ENCODE peak calls at places on chromosome 2, in nine cellular contexts. One of them, this sample, is unnamed.

GRCh38 chr2:128573116-128573515 is 254.4 kb upstream of the HS6ST1 start:
- DNase-seq in transverse colon: no peak
- DNase-seq in endothelial cell of umbilical vein: no peak
- DNase-seq in bronchial epithelial cell: no peak
- DNase-seq in epithelial cell of esophagus: no peak
- DNase-seq in adrenal gland: no peak
- DNase-seq in fibroblast of lung: no peak
- DNase-seq in fibroblast of mammary gland: no peak
- DNase-seq in right lobe of liver: no peak
- DNase-seq in this sample: no peak

GRCh38 chr2:70934981-70935380 is 719 bp upstream of the ATP6V1B1 start:
- DNase-seq in transverse colon: no peak
- DNase-seq in endothelial cell of umbilical vein: no peak
- DNase-seq in bronchial epithelial cell: no peak
- DNase-seq in epithelial cell of esophagus: no peak
- DNase-seq in adrenal gland: no peak
- DNase-seq in fibroblast of lung: no peak
- DNase-seq in fibroblast of mammary gland: no peak
- DNase-seq in right lobe of liver: no peak
- DNase-seq in this sample: no peak

GRCh38 chr2:231388725-231389346 is 6.7 kb upstream of the B3GNT7 start:
- DNase-seq in transverse colon: no peak
- DNase-seq in endothelial cell of umbilical vein: no peak
- DNase-seq in bronchial epithelial cell: no peak
- DNase-seq in epithelial cell of esophagus: no peak
- DNase-seq in adrenal gland: no peak
- DNase-seq in fibroblast of lung: no peak
- DNase-seq in fibroblast of mammary gland: no peak
- DNase-seq in right lobe of liver: no peak
- DNase-seq in this sample: no peak

GRCh38 chr2:52779446-52779845 is 988.2 kb upstream of the CHAC2 start:
- DNase-seq in transverse colon: no peak
- DNase-seq in endothelial cell of umbilical vein: no peak
- DNase-seq in bronchial epithelial cell: no peak
- DNase-seq in epithelial cell of esophagus: no peak
- DNase-seq in adrenal gland: no peak
- DNase-seq in fibroblast of lung: no peak
- DNase-seq in fibroblast of mammary gland: no peak
- DNase-seq in right lobe of liver: no peak
- DNase-seq in this sample: no peak

GRCh38 chr2:234425923-234426603 is 70.8 kb downstream of the ARL4C start:
- DNase-seq in transverse colon: peak; percentile 77
- DNase-seq in endothelial cell of umbilical vein: no peak
- DNase-seq in bronchial epithelial cell: no peak
- DNase-seq in epithelial cell of esophagus: no peak
- DNase-seq in adrenal gland: no peak
- DNase-seq in fibroblast of lung: no peak
- DNase-seq in fibroblast of mammary gland: no peak
- DNase-seq in right lobe of liver: no peak
- DNase-seq in this sample: peak; percentile 55

GRCh38 chr2:27990030-27990590 is 99.6 kb downstream of the BABAM2 start:
- DNase-seq in transverse colon: no peak
- DNase-seq in endothelial cell of umbilical vein: peak; percentile 7
- DNase-seq in bronchial epithelial cell: no peak
- DNase-seq in epithelial cell of esophagus: no peak
- DNase-seq in adrenal gland: no peak
- DNase-seq in fibroblast of lung: no peak
- DNase-seq in fibroblast of mammary gland: peak; percentile 25
- DNase-seq in right lobe of liver: no peak
- DNase-seq in this sample: peak; percentile 43

GRCh38 chr2:45964226-45964841 is 312.9 kb downstream of the PRKCE start:
- DNase-seq in transverse colon: peak; percentile 94
- DNase-seq in endothelial cell of umbilical vein: peak; percentile 95
- DNase-seq in bronchial epithelial cell: peak; percentile 98
- DNase-seq in epithelial cell of esophagus: peak; percentile 99
- DNase-seq in adrenal gland: peak; percentile 88
- DNase-seq in fibroblast of lung: peak; percentile 86
- DNase-seq in fibroblast of mammary gland: peak; percentile 94
- DNase-seq in right lobe of liver: peak; percentile 64
- DNase-seq in this sample: peak; percentile 94

GRCh38 chr2:96340493-96341414 is 5.2 kb downstream of the NCAPH start:
- DNase-seq in transverse colon: no peak
- DNase-seq in endothelial cell of umbilical vein: no peak
- DNase-seq in bronchial epithelial cell: no peak
- DNase-seq in epithelial cell of esophagus: no peak
- DNase-seq in adrenal gland: no peak
- DNase-seq in fibroblast of lung: no peak
- DNase-seq in fibroblast of mammary gland: peak; percentile 64
- DNase-seq in right lobe of liver: no peak
- DNase-seq in this sample: no peak

GRCh38 chr2:168718622-168719021 is 83.8 kb upstream of the NOSTRIN start:
- DNase-seq in transverse colon: no peak
- DNase-seq in endothelial cell of umbilical vein: no peak
- DNase-seq in bronchial epithelial cell: peak; percentile 94
- DNase-seq in epithelial cell of esophagus: peak; percentile 93
- DNase-seq in adrenal gland: no peak
- DNase-seq in fibroblast of lung: no peak
- DNase-seq in fibroblast of mammary gland: no peak
- DNase-seq in right lobe of liver: no peak
- DNase-seq in this sample: no peak

GRCh38 chr2:222561817-222562424 is 94.0 kb downstream of the FARSB start:
- DNase-seq in transverse colon: peak; percentile 50
- DNase-seq in endothelial cell of umbilical vein: peak; percentile 60
- DNase-seq in bronchial epithelial cell: peak; percentile 55
- DNase-seq in epithelial cell of esophagus: peak; percentile 59
- DNase-seq in adrenal gland: peak; percentile 68
- DNase-seq in fibroblast of lung: peak; percentile 72
- DNase-seq in fibroblast of mammary gland: peak; percentile 54
- DNase-seq in right lobe of liver: no peak
- DNase-seq in this sample: peak; percentile 76

GRCh38 chr2:45651415-45652089 is at the start of gene PRKCE:
- DNase-seq in transverse colon: peak; percentile 68
- DNase-seq in endothelial cell of umbilical vein: peak; percentile 50
- DNase-seq in bronchial epithelial cell: no peak
- DNase-seq in epithelial cell of esophagus: peak; percentile 29
- DNase-seq in adrenal gland: peak; percentile 75
- DNase-seq in fibroblast of lung: peak; percentile 59
- DNase-seq in fibroblast of mammary gland: peak; percentile 50
- DNase-seq in right lobe of liver: peak; percentile 78
- DNase-seq in this sample: peak; percentile 60

GRCh38 chr2:44120428-44120827 is 48.2 kb upstream of the PPM1B start:
- DNase-seq in transverse colon: no peak
- DNase-seq in endothelial cell of umbilical vein: no peak
- DNase-seq in bronchial epithelial cell: peak; percentile 83
- DNase-seq in epithelial cell of esophagus: peak; percentile 75
- DNase-seq in adrenal gland: no peak
- DNase-seq in fibroblast of lung: peak; percentile 88
- DNase-seq in fibroblast of mammary gland: peak; percentile 91
- DNase-seq in right lobe of liver: no peak
- DNase-seq in this sample: no peak

GRCh38 chr2:30144260-30144659 is 2.5 kb upstream of the YPEL5 start:
- DNase-seq in transverse colon: no peak
- DNase-seq in endothelial cell of umbilical vein: no peak
- DNase-seq in bronchial epithelial cell: no peak
- DNase-seq in epithelial cell of esophagus: no peak
- DNase-seq in adrenal gland: no peak
- DNase-seq in fibroblast of lung: no peak
- DNase-seq in fibroblast of mammary gland: no peak
- DNase-seq in right lobe of liver: no peak
- DNase-seq in this sample: no peak

GRCh38 chr2:127097471-127097765 is 9.5 kb downstream of the BIN1 start:
- DNase-seq in transverse colon: no peak
- DNase-seq in endothelial cell of umbilical vein: no peak
- DNase-seq in bronchial epithelial cell: no peak
- DNase-seq in epithelial cell of esophagus: no peak
- DNase-seq in adrenal gland: no peak
- DNase-seq in fibroblast of lung: no peak
- DNase-seq in fibroblast of mammary gland: no peak
- DNase-seq in right lobe of liver: no peak
- DNase-seq in this sample: peak; percentile 37

GRCh38 chr2:77268626-77269025 is 253.6 kb downstream of the LRRTM4 start:
- DNase-seq in transverse colon: no peak
- DNase-seq in endothelial cell of umbilical vein: no peak
- DNase-seq in bronchial epithelial cell: no peak
- DNase-seq in epithelial cell of esophagus: no peak
- DNase-seq in adrenal gland: no peak
- DNase-seq in fibroblast of lung: peak; percentile 3
- DNase-seq in fibroblast of mammary gland: no peak
- DNase-seq in right lobe of liver: no peak
- DNase-seq in this sample: no peak

GRCh38 chr2:106065983-106066826 is 127.9 kb downstream of the UXS1 start:
- DNase-seq in transverse colon: no peak
- DNase-seq in endothelial cell of umbilical vein: no peak
- DNase-seq in bronchial epithelial cell: no peak
- DNase-seq in epithelial cell of esophagus: no peak
- DNase-seq in adrenal gland: no peak
- DNase-seq in fibroblast of lung: no peak
- DNase-seq in fibroblast of mammary gland: no peak
- DNase-seq in right lobe of liver: no peak
- DNase-seq in this sample: no peak

GRCh38 chr2:106061971-106062370 is 132.1 kb downstream of the UXS1 start:
- DNase-seq in transverse colon: no peak
- DNase-seq in endothelial cell of umbilical vein: no peak
- DNase-seq in bronchial epithelial cell: no peak
- DNase-seq in epithelial cell of esophagus: no peak
- DNase-seq in adrenal gland: no peak
- DNase-seq in fibroblast of lung: no peak
- DNase-seq in fibroblast of mammary gland: no peak
- DNase-seq in right lobe of liver: no peak
- DNase-seq in this sample: no peak

GRCh38 chr2:106068415-106068814 is 125.7 kb downstream of the UXS1 start:
- DNase-seq in transverse colon: no peak
- DNase-seq in endothelial cell of umbilical vein: no peak
- DNase-seq in bronchial epithelial cell: no peak
- DNase-seq in epithelial cell of esophagus: no peak
- DNase-seq in adrenal gland: no peak
- DNase-seq in fibroblast of lung: peak; percentile 28
- DNase-seq in fibroblast of mammary gland: no peak
- DNase-seq in right lobe of liver: no peak
- DNase-seq in this sample: no peak

GRCh38 chr2:106062627-106063026 is 131.5 kb downstream of the UXS1 start:
- DNase-seq in transverse colon: no peak
- DNase-seq in endothelial cell of umbilical vein: no peak
- DNase-seq in bronchial epithelial cell: no peak
- DNase-seq in epithelial cell of esophagus: no peak
- DNase-seq in adrenal gland: no peak
- DNase-seq in fibroblast of lung: no peak
- DNase-seq in fibroblast of mammary gland: peak; percentile 41
- DNase-seq in right lobe of liver: no peak
- DNase-seq in this sample: no peak

GRCh38 chr2:106065268-106065982 is 128.7 kb downstream of the UXS1 start:
- DNase-seq in transverse colon: no peak
- DNase-seq in endothelial cell of umbilical vein: no peak
- DNase-seq in bronchial epithelial cell: no peak
- DNase-seq in epithelial cell of esophagus: no peak
- DNase-seq in adrenal gland: no peak
- DNase-seq in fibroblast of lung: no peak
- DNase-seq in fibroblast of mammary gland: no peak
- DNase-seq in right lobe of liver: no peak
- DNase-seq in this sample: no peak
- H3K4me3 ChIP-seq in transverse colon: peak overlapping the region; percentile 36
- H3K4me3 ChIP-seq in endothelial cell of umbilical vein: no peak overlapping the region
- H3K4me3 ChIP-seq in bronchial epithelial cell: no peak overlapping the region
- H3K4me3 ChIP-seq in epithelial cell of esophagus: no peak overlapping the region
- H3K4me3 ChIP-seq in adrenal gland: no peak overlapping the region
- H3K4me3 ChIP-seq in fibroblast of lung: no peak overlapping the region
- H3K4me3 ChIP-seq in fibroblast of mammary gland: no peak overlapping the region
- H3K4me3 ChIP-seq in right lobe of liver: peak overlapping the region; percentile 43
- H3K4me3 ChIP-seq in this sample: no peak overlapping the region

DNA sequence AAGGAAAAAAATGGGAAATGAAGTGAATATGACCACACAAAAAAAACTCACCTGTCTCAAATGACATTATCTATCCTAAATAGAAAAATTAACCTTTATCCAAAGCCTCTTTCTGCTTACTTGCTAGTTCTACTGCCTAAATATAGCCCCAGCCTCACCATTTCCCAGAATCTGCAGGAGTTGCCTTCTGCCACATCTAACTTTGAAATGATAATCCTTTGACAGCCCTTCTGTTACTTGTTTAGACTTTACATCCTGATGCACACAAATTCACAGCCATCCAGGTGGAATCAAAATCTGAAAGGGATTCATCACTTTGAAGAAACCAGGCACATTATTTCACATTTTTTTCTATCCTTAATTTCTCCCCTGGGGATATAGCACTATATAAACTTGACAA is 1356.2 kb upstream of the NXPH2 start:
- DNase-seq in transverse colon: no peak
- DNase-seq in endothelial cell of umbilical vein: no peak
- DNase-seq in bronchial epithelial cell: no peak
- DNase-seq in epithelial cell of esophagus: no peak
- DNase-seq in adrenal gland: no peak
- DNase-seq in fibroblast of lung: no peak
- DNase-seq in fibroblast of mammary gland: no peak
- DNase-seq in right lobe of liver: no peak
- DNase-seq in this sample: no peak
- H3K4me3 ChIP-seq in transverse colon: no peak overlapping the region
- H3K4me3 ChIP-seq in endothelial cell of umbilical vein: no peak overlapping the region
- H3K4me3 ChIP-seq in bronchial epithelial cell: no peak overlapping the region
- H3K4me3 ChIP-seq in epithelial cell of esophagus: no peak overlapping the region
- H3K4me3 ChIP-seq in adrenal gland: no peak overlapping the region
- H3K4me3 ChIP-seq in fibroblast of lung: no peak overlapping the region
- H3K4me3 ChIP-seq in fibroblast of mammary gland: no peak overlapping the region
- H3K4me3 ChIP-seq in right lobe of liver: no peak overlapping the region
- H3K4me3 ChIP-seq in this sample: no peak overlapping the region

GRCh38 chr2:161122772-161123530 is 37.3 kb upstream of the TANK start:
- DNase-seq in transverse colon: peak; percentile 49
- DNase-seq in endothelial cell of umbilical vein: peak; percentile 95
- DNase-seq in bronchial epithelial cell: peak; percentile 93
- DNase-seq in epithelial cell of esophagus: peak; percentile 91
- DNase-seq in adrenal gland: peak; percentile 64
- DNase-seq in fibroblast of lung: peak; percentile 92
- DNase-seq in fibroblast of mammary gland: peak; percentile 92
- DNase-seq in right lobe of liver: no peak
- DNase-seq in this sample: peak; percentile 73
- H3K4me3 ChIP-seq in transverse colon: no peak overlapping the region
- H3K4me3 ChIP-seq in endothelial cell of umbilical vein: peak overlapping the region; percentile 21
- H3K4me3 ChIP-seq in bronchial epithelial cell: no peak overlapping the region
- H3K4me3 ChIP-seq in epithelial cell of esophagus: peak overlapping the region; percentile 21
- H3K4me3 ChIP-seq in adrenal gland: no peak overlapping the region
- H3K4me3 ChIP-seq in fibroblast of lung: no peak overlapping the region
- H3K4me3 ChIP-seq in fibroblast of mammary gland: peak overlapping the region; percentile 31
- H3K4me3 ChIP-seq in right lobe of liver: no peak overlapping the region
- H3K4me3 ChIP-seq in this sample: no peak overlapping the region

DNA sequence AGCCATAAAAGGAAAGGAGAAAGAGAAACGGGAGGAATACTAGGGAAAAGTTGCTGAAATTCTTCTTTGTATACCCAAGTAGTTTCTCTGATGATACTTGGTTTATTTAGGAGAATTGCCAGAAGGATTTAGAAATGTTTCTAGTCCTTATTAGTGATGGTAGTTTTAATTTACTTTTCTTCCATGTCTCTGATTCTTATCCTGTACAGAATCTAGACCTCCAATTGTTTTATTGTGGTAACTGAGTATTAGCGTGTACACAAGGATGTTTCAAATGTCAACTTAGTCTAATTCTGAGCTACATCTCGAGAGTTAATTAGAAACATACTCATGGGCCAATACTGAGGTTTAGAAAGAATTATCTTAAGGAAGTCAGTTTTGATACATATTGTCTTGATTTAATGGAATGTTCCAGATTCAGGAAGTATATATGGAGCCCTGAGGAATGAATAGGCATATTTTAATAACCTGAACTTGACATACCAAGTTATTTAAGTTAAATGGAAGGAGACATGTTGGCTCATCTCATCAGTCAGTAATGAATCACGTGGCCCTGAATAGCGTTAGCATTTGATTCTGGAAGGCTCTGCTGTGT is 219.6 kb downstream of the LTBP1 start:
- DNase-seq in transverse colon: no peak
- DNase-seq in endothelial cell of umbilical vein: peak; percentile 66
- DNase-seq in bronchial epithelial cell: no peak
- DNase-seq in epithelial cell of esophagus: no peak
- DNase-seq in adrenal gland: no peak
- DNase-seq in fibroblast of lung: peak; percentile 77
- DNase-seq in fibroblast of mammary gland: peak; percentile 70
- DNase-seq in right lobe of liver: no peak
- DNase-seq in this sample: no peak
- H3K4me3 ChIP-seq in transverse colon: no peak overlapping the region
- H3K4me3 ChIP-seq in endothelial cell of umbilical vein: peak overlapping the region; percentile 17
- H3K4me3 ChIP-seq in bronchial epithelial cell: no peak overlapping the region
- H3K4me3 ChIP-seq in epithelial cell of esophagus: no peak overlapping the region
- H3K4me3 ChIP-seq in adrenal gland: no peak overlapping the region
- H3K4me3 ChIP-seq in fibroblast of lung: no peak overlapping the region
- H3K4me3 ChIP-seq in fibroblast of mammary gland: no peak overlapping the region
- H3K4me3 ChIP-seq in right lobe of liver: no peak overlapping the region
- H3K4me3 ChIP-seq in this sample: no peak overlapping the region

This sample was measured in small intestine.